ENCODE peak calls at places on chromosomes 16 and 17, in ten cellular contexts. One of them, this sample, is unnamed.

GRCh38 chr16:65122974-65123845 is 1.3 kb upstream of the CDH11 start:
- DNase-seq in WTC11: peak
- DNase-seq in C1 segment of cervical spinal cord: no peak
- DNase-seq in amniotic stem cell: no peak
- DNase-seq in transverse colon: peak
- DNase-seq in COR-L47: no peak
- DNase-seq in stimulated activated CD8-positive, alpha-beta memory T cell treated with anti-CD3 and anti-CD28 coated beads, Interleukin-15, amount 100 ng/mL, for 24 hours: no peak
- DNase-seq in Peyer's patch: peak
- DNase-seq in AG08395: peak
- DNase-seq in mucosa of gallbladder: peak
- DNase-seq in this sample: peak

GRCh38 chr17:13931111-13931526 is 138.2 kb upstream of the COX10 start:
- DNase-seq in transverse colon: peak
- DNase-seq in AG08395: peak
- DNase-seq in amniotic stem cell: no peak
- DNase-seq in stimulated activated CD8-positive, alpha-beta memory T cell treated with anti-CD3 and anti-CD28 coated beads, Interleukin-15, amount 100 ng/mL, for 24 hours: no peak
- DNase-seq in WTC11: no peak
- DNase-seq in Peyer's patch: peak
- DNase-seq in C1 segment of cervical spinal cord: no peak
- DNase-seq in COR-L47: no peak
- DNase-seq in mucosa of gallbladder: peak
- DNase-seq in this sample: no peak

GRCh38 chr17:63929860-63930766 is 2.0 kb downstream of the CD79B start:
- DNase-seq in transverse colon: no peak
- DNase-seq in amniotic stem cell: no peak
- DNase-seq in stimulated activated CD8-positive, alpha-beta memory T cell treated with anti-CD3 and anti-CD28 coated beads, Interleukin-15, amount 100 ng/mL, for 24 hours: no peak
- DNase-seq in mucosa of gallbladder: peak
- DNase-seq in AG08395: no peak
- DNase-seq in WTC11: no peak
- DNase-seq in Peyer's patch: no peak
- DNase-seq in C1 segment of cervical spinal cord: no peak
- DNase-seq in COR-L47: no peak
- DNase-seq in this sample: no peak

GRCh38 chr17:45228121-45228941 is 6.6 kb downstream of the FMNL1 start:
- DNase-seq in stimulated activated CD8-positive, alpha-beta memory T cell treated with anti-CD3 and anti-CD28 coated beads, Interleukin-15, amount 100 ng/mL, for 24 hours: no peak
- DNase-seq in AG08395: no peak
- DNase-seq in COR-L47: no peak
- DNase-seq in amniotic stem cell: no peak
- DNase-seq in WTC11: no peak
- DNase-seq in C1 segment of cervical spinal cord: no peak
- DNase-seq in mucosa of gallbladder: no peak
- DNase-seq in transverse colon: peak
- DNase-seq in Peyer's patch: no peak
- DNase-seq in this sample: no peak

GRCh38 chr17:30000001-30000754 is 58.7 kb downstream of the EFCAB5 start:
- DNase-seq in transverse colon: no peak
- DNase-seq in amniotic stem cell: no peak
- DNase-seq in COR-L47: no peak
- DNase-seq in WTC11: no peak
- DNase-seq in mucosa of gallbladder: no peak
- DNase-seq in stimulated activated CD8-positive, alpha-beta memory T cell treated with anti-CD3 and anti-CD28 coated beads, Interleukin-15, amount 100 ng/mL, for 24 hours: no peak
- DNase-seq in AG08395: no peak
- DNase-seq in C1 segment of cervical spinal cord: no peak
- DNase-seq in Peyer's patch: no peak
- DNase-seq in this sample: no peak

GRCh38 chr17:34393401-34393800 is 30.4 kb upstream of the CCL1 start:
- DNase-seq in mucosa of gallbladder: no peak
- DNase-seq in WTC11: no peak
- DNase-seq in Peyer's patch: no peak
- DNase-seq in transverse colon: no peak
- DNase-seq in COR-L47: no peak
- DNase-seq in AG08395: no peak
- DNase-seq in amniotic stem cell: no peak
- DNase-seq in C1 segment of cervical spinal cord: no peak
- DNase-seq in stimulated activated CD8-positive, alpha-beta memory T cell treated with anti-CD3 and anti-CD28 coated beads, Interleukin-15, amount 100 ng/mL, for 24 hours: no peak
- DNase-seq in this sample: no peak

GRCh38 chr17:81519284-81520020 is 6.9 kb upstream of the ACTG1 start:
- DNase-seq in transverse colon: peak
- DNase-seq in WTC11: peak
- DNase-seq in COR-L47: peak
- DNase-seq in AG08395: no peak
- DNase-seq in Peyer's patch: peak
- DNase-seq in stimulated activated CD8-positive, alpha-beta memory T cell treated with anti-CD3 and anti-CD28 coated beads, Interleukin-15, amount 100 ng/mL, for 24 hours: no peak
- DNase-seq in C1 segment of cervical spinal cord: no peak
- DNase-seq in amniotic stem cell: no peak
- DNase-seq in mucosa of gallbladder: no peak
- DNase-seq in this sample: no peak

GRCh38 chr16:30896203-30896889 is at the start of gene CTF1:
- DNase-seq in mucosa of gallbladder: peak
- DNase-seq in stimulated activated CD8-positive, alpha-beta memory T cell treated with anti-CD3 and anti-CD28 coated beads, Interleukin-15, amount 100 ng/mL, for 24 hours: no peak
- DNase-seq in transverse colon: peak
- DNase-seq in AG08395: peak
- DNase-seq in Peyer's patch: peak
- DNase-seq in amniotic stem cell: peak
- DNase-seq in C1 segment of cervical spinal cord: no peak
- DNase-seq in WTC11: peak
- DNase-seq in COR-L47: no peak
- DNase-seq in this sample: peak

GRCh38 chr16:71846443-71846842 is 667 bp downstream of the ATXN1L start:
- DNase-seq in C1 segment of cervical spinal cord: no peak
- DNase-seq in mucosa of gallbladder: no peak
- DNase-seq in stimulated activated CD8-positive, alpha-beta memory T cell treated with anti-CD3 and anti-CD28 coated beads, Interleukin-15, amount 100 ng/mL, for 24 hours: no peak
- DNase-seq in transverse colon: peak
- DNase-seq in WTC11: peak
- DNase-seq in AG08395: peak
- DNase-seq in COR-L47: no peak
- DNase-seq in Peyer's patch: no peak
- DNase-seq in amniotic stem cell: no peak
- DNase-seq in this sample: no peak

GRCh38 chr16:54985156-54985555 is 54.5 kb downstream of the IRX5 start:
- DNase-seq in COR-L47: no peak
- DNase-seq in WTC11: no peak
- DNase-seq in transverse colon: no peak
- DNase-seq in Peyer's patch: no peak
- DNase-seq in AG08395: no peak
- DNase-seq in amniotic stem cell: no peak
- DNase-seq in C1 segment of cervical spinal cord: no peak
- DNase-seq in mucosa of gallbladder: no peak
- DNase-seq in stimulated activated CD8-positive, alpha-beta memory T cell treated with anti-CD3 and anti-CD28 coated beads, Interleukin-15, amount 100 ng/mL, for 24 hours: no peak
- DNase-seq in this sample: no peak

GRCh38 chr17:51119415-51120356 is 982 bp downstream of the SPAG9 start:
- DNase-seq in stimulated activated CD8-positive, alpha-beta memory T cell treated with anti-CD3 and anti-CD28 coated beads, Interleukin-15, amount 100 ng/mL, for 24 hours: peak
- DNase-seq in C1 segment of cervical spinal cord: no peak
- DNase-seq in COR-L47: no peak
- DNase-seq in mucosa of gallbladder: peak
- DNase-seq in Peyer's patch: peak
- DNase-seq in amniotic stem cell: peak
- DNase-seq in transverse colon: peak
- DNase-seq in WTC11: peak
- DNase-seq in AG08395: peak
- DNase-seq in this sample: peak

GRCh38 chr17:9468937-9469336 is 106.7 kb downstream of the STX8 start:
- DNase-seq in amniotic stem cell: no peak
- DNase-seq in WTC11: no peak
- DNase-seq in stimulated activated CD8-positive, alpha-beta memory T cell treated with anti-CD3 and anti-CD28 coated beads, Interleukin-15, amount 100 ng/mL, for 24 hours: no peak
- DNase-seq in mucosa of gallbladder: no peak
- DNase-seq in AG08395: no peak
- DNase-seq in COR-L47: no peak
- DNase-seq in C1 segment of cervical spinal cord: no peak
- DNase-seq in transverse colon: no peak
- DNase-seq in Peyer's patch: no peak
- DNase-seq in this sample: no peak

GRCh38 chr17:6856054-6856453 is 24.5 kb upstream of the TEKT1 start:
- DNase-seq in WTC11: no peak
- DNase-seq in Peyer's patch: no peak
- DNase-seq in COR-L47: no peak
- DNase-seq in C1 segment of cervical spinal cord: no peak
- DNase-seq in transverse colon: no peak
- DNase-seq in AG08395: no peak
- DNase-seq in amniotic stem cell: no peak
- DNase-seq in mucosa of gallbladder: no peak
- DNase-seq in stimulated activated CD8-positive, alpha-beta memory T cell treated with anti-CD3 and anti-CD28 coated beads, Interleukin-15, amount 100 ng/mL, for 24 hours: no peak
- DNase-seq in this sample: no peak

GRCh38 chr17:44501866-44502265 is 1.3 kb downstream of the GPATCH8 start:
- DNase-seq in COR-L47: no peak
- DNase-seq in stimulated activated CD8-positive, alpha-beta memory T cell treated with anti-CD3 and anti-CD28 coated beads, Interleukin-15, amount 100 ng/mL, for 24 hours: no peak
- DNase-seq in mucosa of gallbladder: no peak
- DNase-seq in C1 segment of cervical spinal cord: no peak
- DNase-seq in WTC11: no peak
- DNase-seq in Peyer's patch: no peak
- DNase-seq in amniotic stem cell: no peak
- DNase-seq in AG08395: no peak
- DNase-seq in transverse colon: no peak
- DNase-seq in this sample: no peak

GRCh38 chr17:62700964-62701705 is 73.7 kb downstream of the MRC2 start:
- DNase-seq in WTC11: no peak
- DNase-seq in AG08395: no peak
- DNase-seq in COR-L47: no peak
- DNase-seq in mucosa of gallbladder: no peak
- DNase-seq in stimulated activated CD8-positive, alpha-beta memory T cell treated with anti-CD3 and anti-CD28 coated beads, Interleukin-15, amount 100 ng/mL, for 24 hours: no peak
- DNase-seq in C1 segment of cervical spinal cord: no peak
- DNase-seq in Peyer's patch: no peak
- DNase-seq in amniotic stem cell: no peak
- DNase-seq in transverse colon: no peak
- DNase-seq in this sample: no peak

GRCh38 chr17:37327341-37328090 is 48.3 kb upstream of the C17orf78 start:
- DNase-seq in AG08395: peak
- DNase-seq in stimulated activated CD8-positive, alpha-beta memory T cell treated with anti-CD3 and anti-CD28 coated beads, Interleukin-15, amount 100 ng/mL, for 24 hours: no peak
- DNase-seq in transverse colon: no peak
- DNase-seq in Peyer's patch: no peak
- DNase-seq in amniotic stem cell: no peak
- DNase-seq in mucosa of gallbladder: no peak
- DNase-seq in C1 segment of cervical spinal cord: no peak
- DNase-seq in COR-L47: no peak
- DNase-seq in WTC11: no peak
- DNase-seq in this sample: no peak

GRCh38 chr16:67071476-67072048 is 38.2 kb upstream of the PHAF1 start:
- DNase-seq in stimulated activated CD8-positive, alpha-beta memory T cell treated with anti-CD3 and anti-CD28 coated beads, Interleukin-15, amount 100 ng/mL, for 24 hours: no peak
- DNase-seq in AG08395: no peak
- DNase-seq in amniotic stem cell: no peak
- DNase-seq in transverse colon: no peak
- DNase-seq in COR-L47: no peak
- DNase-seq in mucosa of gallbladder: no peak
- DNase-seq in WTC11: no peak
- DNase-seq in Peyer's patch: no peak
- DNase-seq in C1 segment of cervical spinal cord: no peak
- DNase-seq in this sample: no peak

GRCh38 chr17:39551879-39552278 is 55.8 kb downstream of the NEUROD2 start:
- DNase-seq in C1 segment of cervical spinal cord: no peak
- DNase-seq in mucosa of gallbladder: no peak
- DNase-seq in transverse colon: no peak
- DNase-seq in Peyer's patch: no peak
- DNase-seq in AG08395: peak
- DNase-seq in amniotic stem cell: peak
- DNase-seq in COR-L47: no peak
- DNase-seq in stimulated activated CD8-positive, alpha-beta memory T cell treated with anti-CD3 and anti-CD28 coated beads, Interleukin-15, amount 100 ng/mL, for 24 hours: no peak
- DNase-seq in WTC11: no peak
- DNase-seq in this sample: no peak

GRCh38 chr17:77492446-77493237 is 351.9 kb downstream of the SEC14L1 start:
- DNase-seq in WTC11: peak
- DNase-seq in mucosa of gallbladder: no peak
- DNase-seq in COR-L47: no peak
- DNase-seq in C1 segment of cervical spinal cord: no peak
- DNase-seq in stimulated activated CD8-positive, alpha-beta memory T cell treated with anti-CD3 and anti-CD28 coated beads, Interleukin-15, amount 100 ng/mL, for 24 hours: no peak
- DNase-seq in amniotic stem cell: no peak
- DNase-seq in transverse colon: peak
- DNase-seq in AG08395: no peak
- DNase-seq in Peyer's patch: peak
- DNase-seq in this sample: peak

GRCh38 chr16:57166951-57167350 is 18.9 kb downstream of the PSME3IP1 start:
- DNase-seq in WTC11: no peak
- DNase-seq in AG08395: no peak
- DNase-seq in Peyer's patch: no peak
- DNase-seq in stimulated activated CD8-positive, alpha-beta memory T cell treated with anti-CD3 and anti-CD28 coated beads, Interleukin-15, amount 100 ng/mL, for 24 hours: no peak
- DNase-seq in C1 segment of cervical spinal cord: no peak
- DNase-seq in transverse colon: no peak
- DNase-seq in mucosa of gallbladder: no peak
- DNase-seq in COR-L47: no peak
- DNase-seq in amniotic stem cell: no peak
- DNase-seq in this sample: no peak

GRCh38 chr17:31678431-31678830 is 180.6 kb downstream of the COPRS start:
- DNase-seq in C1 segment of cervical spinal cord: no peak
- DNase-seq in AG08395: peak
- DNase-seq in Peyer's patch: no peak
- DNase-seq in WTC11: no peak
- DNase-seq in amniotic stem cell: no peak
- DNase-seq in mucosa of gallbladder: no peak
- DNase-seq in stimulated activated CD8-positive, alpha-beta memory T cell treated with anti-CD3 and anti-CD28 coated beads, Interleukin-15, amount 100 ng/mL, for 24 hours: no peak
- DNase-seq in COR-L47: no peak
- DNase-seq in transverse colon: no peak
- DNase-seq in this sample: no peak

GRCh38 chr16:4639899-4640509 is 15.4 kb downstream of the MGRN1 start:
- DNase-seq in AG08395: no peak
- DNase-seq in stimulated activated CD8-positive, alpha-beta memory T cell treated with anti-CD3 and anti-CD28 coated beads, Interleukin-15, amount 100 ng/mL, for 24 hours: no peak
- DNase-seq in mucosa of gallbladder: no peak
- DNase-seq in COR-L47: no peak
- DNase-seq in WTC11: no peak
- DNase-seq in Peyer's patch: no peak
- DNase-seq in transverse colon: no peak
- DNase-seq in C1 segment of cervical spinal cord: no peak
- DNase-seq in amniotic stem cell: no peak
- DNase-seq in this sample: no peak

GRCh38 chr17:12256380-12256995 is 235.8 kb downstream of the MAP2K4 start:
- DNase-seq in C1 segment of cervical spinal cord: no peak
- DNase-seq in Peyer's patch: peak
- DNase-seq in amniotic stem cell: peak
- DNase-seq in AG08395: peak
- DNase-seq in WTC11: no peak
- DNase-seq in stimulated activated CD8-positive, alpha-beta memory T cell treated with anti-CD3 and anti-CD28 coated beads, Interleukin-15, amount 100 ng/mL, for 24 hours: no peak
- DNase-seq in COR-L47: no peak
- DNase-seq in transverse colon: peak
- DNase-seq in mucosa of gallbladder: peak
- DNase-seq in this sample: no peak

GRCh38 chr16:49127103-49127502 is 154.5 kb downstream of the CBLN1 start:
- DNase-seq in AG08395: no peak
- DNase-seq in amniotic stem cell: no peak
- DNase-seq in mucosa of gallbladder: no peak
- DNase-seq in Peyer's patch: no peak
- DNase-seq in C1 segment of cervical spinal cord: no peak
- DNase-seq in transverse colon: no peak
- DNase-seq in stimulated activated CD8-positive, alpha-beta memory T cell treated with anti-CD3 and anti-CD28 coated beads, Interleukin-15, amount 100 ng/mL, for 24 hours: no peak
- DNase-seq in WTC11: peak
- DNase-seq in COR-L47: no peak
- DNase-seq in this sample: no peak

GRCh38 chr17:19706791-19707727 is 9.3 kb downstream of the SLC47A2 start:
- DNase-seq in amniotic stem cell: no peak
- DNase-seq in C1 segment of cervical spinal cord: no peak
- DNase-seq in WTC11: no peak
- DNase-seq in transverse colon: no peak
- DNase-seq in stimulated activated CD8-positive, alpha-beta memory T cell treated with anti-CD3 and anti-CD28 coated beads, Interleukin-15, amount 100 ng/mL, for 24 hours: no peak
- DNase-seq in COR-L47: no peak
- DNase-seq in AG08395: peak
- DNase-seq in mucosa of gallbladder: no peak
- DNase-seq in Peyer's patch: no peak
- DNase-seq in this sample: no peak

GRCh38 chr16:82832861-82833260 is 206.1 kb downstream of the CDH13 start:
- DNase-seq in stimulated activated CD8-positive, alpha-beta memory T cell treated with anti-CD3 and anti-CD28 coated beads, Interleukin-15, amount 100 ng/mL, for 24 hours: no peak
- DNase-seq in transverse colon: no peak
- DNase-seq in C1 segment of cervical spinal cord: no peak
- DNase-seq in COR-L47: no peak
- DNase-seq in Peyer's patch: no peak
- DNase-seq in amniotic stem cell: no peak
- DNase-seq in AG08395: peak
- DNase-seq in WTC11: no peak
- DNase-seq in mucosa of gallbladder: no peak
- DNase-seq in this sample: no peak

GRCh38 chr17:4342535-4342934 is 23.9 kb downstream of the UBE2G1 start:
- DNase-seq in amniotic stem cell: no peak
- DNase-seq in stimulated activated CD8-positive, alpha-beta memory T cell treated with anti-CD3 and anti-CD28 coated beads, Interleukin-15, amount 100 ng/mL, for 24 hours: no peak
- DNase-seq in mucosa of gallbladder: no peak
- DNase-seq in transverse colon: no peak
- DNase-seq in COR-L47: no peak
- DNase-seq in AG08395: no peak
- DNase-seq in C1 segment of cervical spinal cord: no peak
- DNase-seq in WTC11: no peak
- DNase-seq in Peyer's patch: no peak
- DNase-seq in this sample: no peak

GRCh38 chr16:54806961-54807360 is 123.7 kb upstream of the IRX5 start:
- DNase-seq in mucosa of gallbladder: no peak
- DNase-seq in stimulated activated CD8-positive, alpha-beta memory T cell treated with anti-CD3 and anti-CD28 coated beads, Interleukin-15, amount 100 ng/mL, for 24 hours: no peak
- DNase-seq in C1 segment of cervical spinal cord: no peak
- DNase-seq in transverse colon: no peak
- DNase-seq in WTC11: no peak
- DNase-seq in Peyer's patch: no peak
- DNase-seq in AG08395: no peak
- DNase-seq in COR-L47: no peak
- DNase-seq in amniotic stem cell: no peak
- DNase-seq in this sample: no peak